ENCODE peak calls at places on chromosomes 4 and X, in six cellular contexts. D is upper lobe of right lung, N is aorta, U is left lung, K is right lobe of liver, J is left ventricle myocardium inferior. R is an unnamed sample. For H3K4me1, the result is how much of the 10 kb centered on the place peaks cover.

GRCh38 chr4:168586926-168587325 is 90.1 kb downstream of the PALLD start:
- DNase-seq in D (no peak), N (no peak), U (no peak), K (no peak), J (no peak), R (no peak)

GRCh38 chr4:106875340-106875739 is 160.8 kb downstream of the DKK2 start:
- DNase-seq in D (no peak), N (no peak), U (peak), K (no peak), J (no peak), R (no peak)

GRCh38 chr4:155931634-155932033 is 22.0 kb downstream of the CTSO start:
- DNase-seq in D (no peak), N (no peak), U (no peak), K (no peak), J (no peak), R (no peak)

GRCh38 chr4:181271241-181271640 is 972.0 kb upstream of the TENM3 start:
- DNase-seq in D (no peak), N (no peak), U (no peak), K (no peak), J (no peak), R (no peak)

GRCh38 chrX:55908685-55909212 is 191.2 kb downstream of the RRAGB start:
- DNase-seq in D (peak), N (no peak), U (no peak), K (no peak), J (no peak), R (no peak)

GRCh38 chr4:151624606-151625565 is 135.9 kb downstream of the GATB start:
- DNase-seq in D (peak), N (no peak), U (no peak), K (no peak), J (no peak), R (no peak)

GRCh38 chrX:14884714-14885113 is 11.5 kb downstream of the MOSPD2 start:
- DNase-seq in D (no peak), N (no peak), U (no peak), K (no peak), J (no peak), R (no peak)

GRCh38 chr4:76198411-76199237 is 15.0 kb downstream of the SCARB2 start:
- DNase-seq in D (no peak), N (peak), U (no peak), K (peak), J (peak), R (peak)

GRCh38 chr4:158538176-158538575 is 16.5 kb downstream of the RXFP1 start:
- DNase-seq in D (no peak), N (no peak), U (no peak), K (no peak), J (no peak), R (no peak)

GRCh38 chr4:176635372-176636261 is 157.1 kb downstream of the VEGFC start:
- DNase-seq in D (no peak), N (no peak), U (no peak), K (no peak), J (no peak), R (no peak)

GRCh38 chrX:28520786-28521185 is 66.5 kb upstream of the IL1RAPL1 start:
- DNase-seq in D (no peak), N (no peak), U (no peak), K (no peak), J (no peak), R (no peak)

GRCh38 chr4:152735302-152735917 is 44.1 kb downstream of the TIGD4 start:
- DNase-seq in D (no peak), N (no peak), U (no peak), K (no peak), J (no peak), R (no peak)

GRCh38 chrX:19487520-19488200 is 27.6 kb downstream of the MAP3K15 start:
- DNase-seq in D (no peak), N (no peak), U (no peak), K (no peak), J (no peak), R (no peak)

GRCh38 chrX:138711399-138712347 is at the start of gene FGF13:
- DNase-seq in D (peak), N (peak), U (peak), K (peak), J (peak), R (peak)

GRCh38 chrX:155747520-155747919 is 133.6 kb upstream of the VAMP7 start:
- DNase-seq in D (no peak), N (peak), U (no peak), K (no peak), J (peak), R (peak)

GRCh38 chr4:169205146-169205806 is 65.5 kb downstream of the SH3RF1 start:
- DNase-seq in D (no peak), N (no peak), U (no peak), K (no peak), J (no peak), R (no peak)

GRCh38 chrX:71911023-71911730 is 532 bp downstream of the NHSL2 start:
- DNase-seq in D (no peak), N (no peak), U (peak), K (no peak), J (peak), R (peak)

GRCh38 chrX:19661977-19662376 is 146.7 kb upstream of the MAP3K15 start:
- DNase-seq in D (no peak), N (no peak), U (no peak), K (no peak), J (no peak), R (no peak)

GRCh38 chrX:107713205-107714195 is 62.1 kb downstream of the TSC22D3 start:
- DNase-seq in D (no peak), N (no peak), U (no peak), K (peak), J (no peak), R (no peak)

GRCh38 chr4:184028571-184028996 is 123.5 kb downstream of the STOX2 start:
- DNase-seq in D (peak), N (no peak), U (peak), K (no peak), J (no peak), R (no peak)

GRCh38 chr4:84892950-84893349 is 73.5 kb downstream of the WDFY3 start:
- DNase-seq in D (no peak), N (no peak), U (no peak), K (no peak), J (no peak), R (no peak)

GRCh38 chr4:127479031-127479622 is 153.6 kb upstream of the INTU start:
- DNase-seq in D (no peak), N (no peak), U (no peak), K (no peak), J (no peak), R (no peak)

GRCh38 chr4:114364857-114365256 is 233.8 kb upstream of the UGT8 start:
- DNase-seq in D (no peak), N (no peak), U (no peak), K (no peak), J (no peak), R (no peak)

GRCh38 chr4:2817701-2818350 is 24.9 kb downstream of the SH3BP2 start:
- DNase-seq in D (peak), N (no peak), U (peak), K (no peak), J (no peak), R (no peak)

GRCh38 chrX:5976332-5976731 is 252.3 kb downstream of the NLGN4X start:
- DNase-seq in D (no peak), N (no peak), U (no peak), K (no peak), J (no peak), R (no peak)

GRCh38 chr4:47031713-47032404 is 492 bp downstream of the GABRB1 start:
- DNase-seq in D (no peak), N (no peak), U (no peak), K (no peak), J (no peak), R (peak)

GRCh38 chr4:40388248-40388647 is 53.1 kb downstream of the CHRNA9 start:
- DNase-seq in D (no peak), N (no peak), U (no peak), K (no peak), J (no peak), R (no peak)

GRCh38 chr4:115259651-115260050 is 146.2 kb upstream of the NDST4 start:
- DNase-seq in D (no peak), N (no peak), U (no peak), K (no peak), J (no peak), R (no peak)

GRCh38 chr4:108060164-108060563 is 70.5 kb downstream of the HADH start:
- DNase-seq in D (no peak), N (no peak), U (no peak), K (no peak), J (no peak), R (no peak)

GRCh38 chrX:92283298-92283697 is 504.1 kb downstream of the PCDH11X start:
- DNase-seq in D (no peak), N (no peak), U (no peak), K (no peak), J (no peak), R (no peak)

GRCh38 chrX:13694359-13694758 is 5.4 kb downstream of the RAB9A start:
- DNase-seq in D (no peak), N (no peak), U (no peak), K (no peak), J (no peak), R (no peak)
- H3K4me1 ChIP-seq in D (under half), N (under half), U (under half), K (under half), J (half or more), R (under half)

GRCh38 chr4:102683846-102684581 is 76.8 kb downstream of the MANBA start:
- DNase-seq in D (no peak), N (no peak), U (no peak), K (no peak), J (no peak), R (no peak)
- H3K27ac ChIP-seq in D (no peak), N (no peak), U (no peak), K (no peak), J (no peak), R (no peak)

GRCh38 chr4:163196904-163197505 is 30.3 kb upstream of the NAF1 start:
- DNase-seq in D (no peak), N (no peak), U (no peak), K (no peak), J (no peak), R (no peak)
- H3K4me3 ChIP-seq in D (no peak), N (no peak), U (no peak), K (no peak), J (no peak), R (no peak)

GRCh38 chrX:51743179-51743957 is at the start of gene GSPT2:
- DNase-seq in D (peak), N (peak), U (peak), K (peak), J (peak), R (peak)
- H3K4me1 ChIP-seq in D (under half), N (under half), U (under half), K (under half), J (under half), R (under half)

GRCh38 chr4:6889736-6890324 is 19.8 kb upstream of the TBC1D14 start:
- DNase-seq in D (peak), N (no peak), U (no peak), K (no peak), J (no peak), R (no peak)

GRCh38 chr4:6892190-6892908 is 17.3 kb upstream of the TBC1D14 start:
- DNase-seq in D (peak), N (peak), U (peak), K (peak), J (peak), R (no peak)

GRCh38 chr4:6892909-6893202 is 16.8 kb upstream of the TBC1D14 start:
- DNase-seq in D (no peak), N (no peak), U (no peak), K (no peak), J (no peak), R (no peak)

GRCh38 chr4:6890358-6890757 is 19.3 kb upstream of the TBC1D14 start:
- DNase-seq in D (no peak), N (no peak), U (no peak), K (no peak), J (no peak), R (no peak)

GRCh38 chr4:6891436-6892170 is 18.0 kb upstream of the TBC1D14 start:
- DNase-seq in D (no peak), N (no peak), U (peak), K (peak), J (no peak), R (no peak)
- H3K27ac ChIP-seq in D (peak), N (no peak), U (peak), K (peak), J (peak), R (no peak)

GRCh38 chr4:82567444-82567843 is 5.7 kb upstream of the TMEM150C start:
- DNase-seq in D (no peak), N (no peak), U (no peak), K (no peak), J (no peak), R (no peak)

GRCh38 chr4:82560853-82561744 is 689 bp downstream of the TMEM150C start:
- DNase-seq in D (no peak), N (no peak), U (no peak), K (peak), J (no peak), R (no peak)

GRCh38 chr4:82561745-82562552 is at the start of gene TMEM150C:
- DNase-seq in D (no peak), N (peak), U (peak), K (peak), J (peak), R (peak)

GRCh38 chr4:82559735-82560120 is 2.1 kb downstream of the TMEM150C start:
- DNase-seq in D (no peak), N (no peak), U (no peak), K (no peak), J (no peak), R (no peak)

DNA sequence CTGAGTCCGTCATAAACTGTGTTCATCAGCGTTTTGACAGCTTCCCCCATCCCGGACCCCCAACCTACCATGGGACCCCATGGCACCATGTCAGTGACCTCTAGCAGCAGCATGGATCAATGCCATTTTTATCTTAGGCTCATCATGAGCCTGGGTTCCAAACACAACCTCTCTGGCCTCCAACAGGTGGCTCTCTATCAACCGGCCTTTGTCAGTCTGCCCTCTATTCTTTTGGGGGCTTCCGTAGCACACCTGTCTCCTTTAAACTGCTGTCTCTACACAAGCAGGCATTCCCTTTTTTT is 716 bp upstream of the TMEM150C start:
- DNase-seq in D (no peak), N (no peak), U (no peak), K (no peak), J (no peak), R (no peak)
- H3K4me3 ChIP-seq in D (peak), N (no peak), U (no peak), K (peak), J (peak), R (no peak)

GRCh38 chr4:39324446-39324845 is 41.7 kb downstream of the RFC1 start:
- DNase-seq in D (no peak), N (no peak), U (no peak), K (no peak), J (no peak), R (no peak)

GRCh38 chr4:39323836-39324235 is 42.3 kb downstream of the RFC1 start:
- DNase-seq in D (no peak), N (no peak), U (no peak), K (no peak), J (no peak), R (no peak)

GRCh38 chr4:39324897-39325613 is 41.1 kb downstream of the RFC1 start:
- DNase-seq in D (no peak), N (no peak), U (no peak), K (no peak), J (no peak), R (no peak)

GRCh38 chr4:39319678-39320077 is 46.5 kb downstream of the RFC1 start:
- DNase-seq in D (no peak), N (no peak), U (no peak), K (no peak), J (no peak), R (no peak)

GRCh38 chr4:39320381-39321115 is 45.6 kb downstream of the RFC1 start:
- DNase-seq in D (no peak), N (no peak), U (no peak), K (no peak), J (no peak), R (no peak)
- H3K4me1 ChIP-seq in D (under half), N (under half), U (under half), K (under half), J (under half), R (under half)

DNA sequence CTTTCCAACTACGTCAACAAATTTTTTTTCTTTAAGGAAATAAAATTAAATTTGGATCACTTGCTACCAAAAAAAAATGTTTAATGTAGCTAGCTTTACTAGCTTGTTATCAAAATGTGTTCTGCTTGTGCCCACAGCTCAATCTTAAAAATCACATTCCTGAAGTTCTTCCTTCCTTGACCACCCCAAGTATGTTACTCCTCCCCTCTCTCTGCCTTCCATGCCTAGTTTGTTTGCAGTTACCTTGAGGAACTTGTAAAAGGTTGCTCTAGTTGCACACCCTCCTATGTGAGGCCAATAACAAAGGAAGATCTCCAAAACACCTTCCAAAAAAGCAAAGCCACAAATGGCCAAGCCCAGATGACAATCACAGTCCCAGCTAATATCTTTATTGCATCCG is 19.6 kb upstream of the TMEM184C start:
- DNase-seq in D (no peak), N (no peak), U (no peak), K (no peak), J (no peak), R (no peak)
- H3K27ac ChIP-seq in D (no peak), N (no peak), U (no peak), K (no peak), J (no peak), R (peak)

GRCh38 chr4:74503580-74503979 is 58.6 kb downstream of the AREG start:
- DNase-seq in D (no peak), N (no peak), U (no peak), K (no peak), J (no peak), R (no peak)

GRCh38 chr4:74501579-74501978 is 56.6 kb downstream of the AREG start:
- DNase-seq in D (no peak), N (no peak), U (no peak), K (no peak), J (no peak), R (no peak)

GRCh38 chr4:74504212-74504611 is 59.3 kb downstream of the AREG start:
- DNase-seq in D (no peak), N (no peak), U (no peak), K (no peak), J (no peak), R (no peak)

GRCh38 chr4:74499986-74500781 is 55.2 kb downstream of the AREG start:
- DNase-seq in D (no peak), N (no peak), U (no peak), K (no peak), J (no peak), R (no peak)
- H3K4me3 ChIP-seq in D (no peak), N (no peak), U (no peak), K (no peak), J (no peak), R (no peak)

R was measured in pancreas.